ENCODE peak calls at places on chromosomes 12 and 14, in four cellular contexts. H is T-helper 9 cell, E is retina, B is omental fat pad. W is an unnamed sample.

GRCh38 chr12:25123126-25123525 is 71.8 kb downstream of the DNAI7 start:
- DNase-seq in B (no peak), E (no peak), H (no peak), W (peak)

GRCh38 chr12:122166422-122167327 is 7.3 kb downstream of the IL31 start:
- DNase-seq in H (no peak), E (peak), B (no peak), W (no peak)

GRCh38 chr12:16103851-16104250 is 173.6 kb downstream of the SLC15A5 start:
- DNase-seq in B (no peak), H (no peak), E (no peak), W (no peak)

GRCh38 chr12:89529738-89530137 is 3.9 kb upstream of the POC1B start:
- DNase-seq in H (no peak), B (no peak), E (peak), W (peak)

GRCh38 chr14:68358978-68359861 is 433.6 kb downstream of the ZFP36L1 start:
- DNase-seq in H (no peak), B (no peak), E (no peak), W (no peak)

GRCh38 chr14:24535737-24536136 is 27.7 kb upstream of the CMA1 start:
- DNase-seq in H (no peak), B (no peak), E (no peak), W (no peak)

GRCh38 chr12:110893956-110894355 is 26.4 kb downstream of the MYL2 start:
- DNase-seq in H (no peak), B (no peak), E (no peak), W (no peak)

GRCh38 chr14:65469903-65470302 is 57.4 kb downstream of the FUT8 start:
- DNase-seq in H (no peak), E (no peak), B (no peak), W (no peak)

GRCh38 chr12:43816168-43816567 is 10.1 kb upstream of the TWF1 start:
- DNase-seq in B (no peak), E (no peak), H (no peak), W (no peak)

GRCh38 chr12:19484738-19485137 is 45.4 kb downstream of the AEBP2 start:
- DNase-seq in E (no peak), B (no peak), H (no peak), W (no peak)

GRCh38 chr12:41635731-41636130 is 447.6 kb downstream of the PDZRN4 start:
- DNase-seq in B (no peak), E (no peak), H (no peak), W (no peak)

GRCh38 chr14:57848786-57849185 is 17.1 kb downstream of the SLC35F4 start:
- DNase-seq in H (no peak), B (no peak), E (no peak), W (no peak)

GRCh38 chr14:100504372-100505078 is 82.7 kb downstream of the BEGAIN start:
- DNase-seq in H (no peak), E (no peak), B (no peak), W (no peak)

GRCh38 chr12:114774181-114774580 is 90.2 kb upstream of the TBX3 start:
- DNase-seq in H (no peak), B (no peak), E (no peak), W (no peak)

GRCh38 chr12:132137483-132138125 is 6.5 kb downstream of the DDX51 start:
- DNase-seq in B (no peak), E (no peak), H (no peak), W (no peak)

GRCh38 chr12:59652098-59652497 is 56.3 kb downstream of the SLC16A7 start:
- DNase-seq in H (no peak), E (no peak), B (no peak), W (no peak)

GRCh38 chr14:96165493-96166474 is 38.9 kb upstream of the BDKRB2 start:
- DNase-seq in B (no peak), E (no peak), H (no peak), W (no peak)

GRCh38 chr12:75623631-75624118 is 112.3 kb upstream of the KRR1 start:
- DNase-seq in B (no peak), H (no peak), E (no peak), W (no peak)

W was measured in MM.1S.